ENCODE peak calls at places on chromosome 19, in ten cellular contexts. G is left colon; E is epithelial cell of prostate; M is HAP-1; D is activated naive CD8-positive, alpha-beta T cell treated with anti-CD3 and anti-CD28 coated beads, Interleukin-2, amount 50 U/mL, for 24 hours; U is LoVo; I is stimulated activated CD8-positive, alpha-beta memory T cell treated with anti-CD3 and anti-CD28 coated beads, Interleukin-4, amount 100 ng/mL, for 24 hours; H is AG09319; R is AG04450; V is left ventricle myocardium inferior. S is an unnamed sample.

GRCh38 chr19:38671654-38672053 is 24.2 kb downstream of the ACTN4 start:
- DNase-seq in E (no peak), R (no peak), D (no peak), U (no peak), H (no peak), M (no peak), G (no peak), V (no peak), I (no peak), S (no peak)

GRCh38 chr19:29560313-29561075 is 34.7 kb downstream of the VSTM2B start:
- DNase-seq in R (no peak), I (no peak), E (no peak), D (no peak), U (no peak), V (no peak), G (no peak), H (no peak), M (no peak), S (no peak)

GRCh38 chr19:18596752-18597157 is 8.2 kb downstream of the REX1BD start:
- DNase-seq in I (no peak), G (peak), R (no peak), D (peak), U (no peak), M (peak), H (no peak), V (peak), E (no peak), S (no peak)

GRCh38 chr19:18741566-18742121 is 49.5 kb downstream of the COMP start:
- DNase-seq in E (no peak), M (no peak), H (no peak), U (no peak), I (no peak), R (no peak), G (peak), D (no peak), V (no peak), S (no peak)

GRCh38 chr19:49409441-49410029 is 13.7 kb downstream of the PTH2 start:
- DNase-seq in H (no peak), I (no peak), U (no peak), E (no peak), G (no peak), R (no peak), V (no peak), M (no peak), D (no peak), S (no peak)

GRCh38 chr19:53553865-53554791 is 16.2 kb downstream of the ZNF331 start:
- DNase-seq in M (no peak), E (peak), U (no peak), V (peak), R (peak), I (peak), D (peak), H (peak), G (peak), S (peak)

GRCh38 chr19:46727036-46727501 is 10.2 kb upstream of the PRKD2 start:
- DNase-seq in V (no peak), I (no peak), H (no peak), U (no peak), E (no peak), G (no peak), R (no peak), M (no peak), D (no peak), S (no peak)

GRCh38 chr19:30062331-30063183 is 120.5 kb downstream of the URI1 start:
- DNase-seq in G (no peak), M (no peak), U (no peak), H (no peak), I (no peak), E (no peak), D (no peak), R (no peak), V (no peak), S (no peak)

GRCh38 chr19:53196777-53197396 is 3.7 kb upstream of the ZNF665 start:
- DNase-seq in M (peak), I (peak), H (peak), U (peak), E (peak), V (peak), R (peak), D (peak), G (peak), S (no peak)

GRCh38 chr19:39408392-39409206 is 2.0 kb downstream of the ZFP36 start:
- DNase-seq in M (peak), G (no peak), R (no peak), V (no peak), D (no peak), E (no peak), U (peak), H (no peak), I (no peak), S (no peak)

GRCh38 chr19:4191044-4191443 is 8.6 kb downstream of the ANKRD24 start:
- DNase-seq in V (no peak), D (no peak), U (no peak), M (no peak), E (no peak), R (no peak), I (no peak), G (no peak), H (no peak), S (no peak)

S was measured in HS-27A.